ENCODE peak calls at places on chromosome 10, in nine cellular contexts. S, I, W, U, D, B, T, Y and H are unnamed samples.

GRCh38 chr10:89664206-89664605 is 19.2 kb upstream of the PANK1 start:
- DNase-seq in S (no peak), I (no peak), W (no peak), U (no peak), D (peak; percentile 15), B (no peak), T (no peak), Y (no peak), H (no peak)

GRCh38 chr10:115662424-115662823 is 569.3 kb downstream of the ATRNL1 start:
- DNase-seq in S (no peak), I (no peak), W (no peak), U (no peak), D (no peak), B (no peak), T (no peak), Y (no peak), H (no peak)

GRCh38 chr10:58930497-58930896 is 245.9 kb upstream of the PHYHIPL start:
- DNase-seq in S (no peak), I (no peak), W (no peak), U (no peak), D (no peak), B (no peak), T (no peak), Y (no peak), H (no peak)

GRCh38 chr10:116825901-116826300 is 23.4 kb upstream of the ENO4 start:
- DNase-seq in S (no peak), I (no peak), W (no peak), U (no peak), D (no peak), B (no peak), T (no peak), Y (no peak), H (no peak)

GRCh38 chr10:87694011-87694794 is 34.5 kb downstream of the PAPSS2 start:
- DNase-seq in S (no peak), I (no peak), W (no peak), U (no peak), D (peak; percentile 32), B (no peak), T (no peak), Y (no peak), H (no peak)

GRCh38 chr10:3502606-3503005 is 282.4 kb downstream of the KLF6 start:
- DNase-seq in S (no peak), I (no peak), W (no peak), U (no peak), D (no peak), B (no peak), T (no peak), Y (no peak), H (no peak)

GRCh38 chr10:97464226-97464625 is 18.3 kb downstream of the ZDHHC16 start:
- DNase-seq in S (no peak), I (no peak), W (no peak), U (no peak), D (no peak), B (no peak), T (no peak), Y (no peak), H (no peak)

GRCh38 chr10:116765549-116766162 is 23.3 kb upstream of the HSPA12A start:
- DNase-seq in S (no peak), I (no peak), W (no peak), U (peak; percentile 56), D (peak; percentile 58), B (no peak), T (peak; percentile 41), Y (no peak), H (no peak)

GRCh38 chr10:20598590-20598989 is 298.5 kb downstream of the NEBL start:
- DNase-seq in S (peak; percentile 11), I (peak; percentile 48), W (peak; percentile 45), U (no peak), D (no peak), B (peak; percentile 10), T (no peak), Y (peak; percentile 96), H (peak; percentile 89)

GRCh38 chr10:30387646-30388243 is 38.7 kb upstream of the MTPAP start:
- DNase-seq in S (no peak), I (no peak), W (no peak), U (no peak), D (no peak), B (no peak), T (no peak), Y (peak; percentile 40), H (peak; percentile 39)

GRCh38 chr10:79262131-79262530 is 85.1 kb upstream of the PPIF start:
- DNase-seq in S (no peak), I (no peak), W (no peak), U (no peak), D (no peak), B (no peak), T (no peak), Y (no peak), H (no peak)

GRCh38 chr10:79263951-79264350 is 83.3 kb upstream of the PPIF start:
- DNase-seq in S (no peak), I (no peak), W (no peak), U (no peak), D (no peak), B (no peak), T (no peak), Y (no peak), H (no peak)

GRCh38 chr10:79264942-79265341 is 82.3 kb upstream of the PPIF start:
- DNase-seq in S (no peak), I (peak; percentile 64), W (peak; percentile 28), U (no peak), D (no peak), B (no peak), T (no peak), Y (no peak), H (no peak)

GRCh38 chr10:79260803-79261740 is 86.2 kb upstream of the PPIF start:
- DNase-seq in S (peak; percentile 62), I (no peak), W (no peak), U (no peak), D (no peak), B (no peak), T (no peak), Y (peak; percentile 32), H (peak; percentile 45)

DNA sequence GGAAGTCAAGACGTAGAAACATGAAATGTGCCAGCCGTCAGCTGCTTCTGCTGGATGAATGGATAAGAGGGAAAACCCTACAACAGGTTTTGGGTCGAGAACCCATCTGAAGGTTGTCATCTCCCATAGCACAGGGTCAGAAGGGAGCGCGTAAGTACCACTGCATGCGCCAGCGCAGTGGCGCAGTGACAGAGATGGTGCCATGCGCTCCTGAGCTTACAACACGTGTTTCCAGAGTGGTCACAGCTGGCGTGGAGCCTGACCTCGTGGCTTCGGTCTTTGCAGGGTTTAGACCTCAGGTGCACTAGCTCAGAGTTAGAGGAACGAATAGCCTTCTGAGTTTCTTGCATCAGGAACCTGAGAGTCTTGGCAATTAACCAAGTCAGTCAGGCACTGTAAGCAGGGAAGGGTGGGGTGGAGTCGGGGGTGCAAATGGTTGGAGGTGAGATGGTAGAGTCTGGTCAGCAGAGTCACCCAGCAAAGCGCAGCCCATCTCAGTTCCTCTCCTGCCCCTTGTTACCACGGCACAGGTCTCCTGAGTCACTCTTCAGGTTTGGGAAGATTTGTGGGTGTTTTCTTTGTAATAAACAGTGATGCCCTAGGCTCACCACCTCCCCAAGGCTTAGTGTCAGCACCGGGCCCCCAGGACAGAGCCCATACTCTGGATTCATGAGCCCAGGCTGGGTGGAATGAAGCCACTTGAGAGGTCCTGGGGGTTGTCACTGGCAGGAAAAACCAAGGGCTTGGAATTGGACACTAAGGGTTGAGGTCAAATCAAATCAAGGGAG is 84.1 kb upstream of the PPIF start:
- DNase-seq in S (no peak), I (no peak), W (no peak), U (no peak), D (no peak), B (no peak), T (no peak), Y (no peak), H (no peak)
- H3K4me3 ChIP-seq in S (no peak overlapping the region), I (no peak overlapping the region), W (no peak overlapping the region), U (no peak overlapping the region), D (no peak overlapping the region), B (no peak overlapping the region), T (no peak overlapping the region), Y (no peak overlapping the region), H (no peak overlapping the region)

GRCh38 chr10:48306265-48306869 is at the start of gene MAPK8:
- DNase-seq in S (peak; percentile 47), I (peak; percentile 95), W (peak; percentile 50), U (peak; percentile 100), D (peak; percentile 96), B (peak; percentile 94), T (peak; percentile 92), Y (peak; percentile 83), H (peak; percentile 93)
- H3K4me3 ChIP-seq in S (peak within 1 kb of the TSS; percentile 80), I (peak within 1 kb of the TSS; percentile 96), W (peak within 1 kb of the TSS; percentile 82), U (peak within 1 kb of the TSS; percentile 81), D (peak within 1 kb of the TSS; percentile 97), B (peak within 1 kb of the TSS; percentile 70), T (peak within 1 kb of the TSS; percentile 85), Y (peak within 1 kb of the TSS; percentile 64), H (peak within 1 kb of the TSS; percentile 75)

GRCh38 chr10:95756061-95756751 is at the start of gene ENTPD1:
- DNase-seq in S (peak; percentile 0), I (no peak), W (no peak), U (no peak), D (peak; percentile 59), B (no peak), T (peak; percentile 54), Y (no peak), H (peak; percentile 51)
- H3K4me3 ChIP-seq in S (no peak within 1 kb of the TSS), I (peak within 1 kb of the TSS; percentile 57), W (no peak within 1 kb of the TSS), U (peak within 1 kb of the TSS; percentile 8), D (peak within 1 kb of the TSS; percentile 10), B (peak within 1 kb of the TSS; percentile 32), T (peak within 1 kb of the TSS; percentile 88), Y (peak within 1 kb of the TSS; percentile 6), H (peak within 1 kb of the TSS; percentile 30)

GRCh38 chr10:36188461-36188860 is 546.4 kb upstream of the FZD8 start:
- DNase-seq in S (no peak), I (no peak), W (no peak), U (no peak), D (no peak), B (no peak), T (no peak), Y (peak; percentile 3), H (peak; percentile 34)
- H3K4me3 ChIP-seq in S (no peak overlapping the region), I (no peak overlapping the region), W (no peak overlapping the region), U (no peak overlapping the region), D (no peak overlapping the region), B (no peak overlapping the region), T (no peak overlapping the region), Y (no peak overlapping the region), H (no peak overlapping the region)

DNA sequence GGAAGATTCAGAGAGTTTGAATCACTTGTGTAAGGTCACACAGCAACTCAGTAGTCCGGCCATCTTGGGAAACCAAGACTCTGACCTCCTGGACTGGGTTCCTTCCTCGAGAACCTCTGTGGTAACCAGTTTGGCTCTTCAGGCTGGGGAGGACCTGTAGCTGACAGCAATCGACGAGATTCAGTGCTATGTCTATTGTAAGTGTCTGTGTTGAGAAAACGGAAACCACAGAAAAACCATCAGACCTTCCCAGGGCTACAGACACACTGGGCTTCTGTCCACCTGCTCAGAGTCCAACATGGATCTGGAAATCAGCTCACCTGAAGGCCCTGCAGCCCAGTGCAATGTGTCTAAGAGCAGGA is 403.7 kb downstream of the RPS24 start:
- DNase-seq in S (no peak), I (no peak), W (no peak), U (no peak), D (no peak), B (no peak), T (no peak), Y (no peak), H (no peak)
- H3K4me3 ChIP-seq in S (no peak overlapping the region), I (no peak overlapping the region), W (no peak overlapping the region), U (no peak overlapping the region), D (no peak overlapping the region), B (no peak overlapping the region), T (no peak overlapping the region), Y (no peak overlapping the region), H (no peak overlapping the region)